ENCODE peak calls at places on chromosome X, in five cellular contexts. One of them, this sample, is unnamed.
A peak's percentile ranks its signal among the peaks of the same experiment; 100 is the strongest.

GRCh38 chrX:100417671-100418070 is 7.6 kb upstream of the PCDH19 start:
- DNase-seq in epithelial cell of esophagus: no peak
- DNase-seq in H9: no peak
- DNase-seq in naive thymus-derived CD8-positive, alpha-beta T cell: no peak
- DNase-seq in A549: no peak
- DNase-seq in this sample: no peak

GRCh38 chrX:103919336-103919682 is 43.1 kb upstream of the TMSB15B start:
- DNase-seq in H9: no peak
- DNase-seq in A549: peak; percentile 72
- DNase-seq in epithelial cell of esophagus: peak; percentile 23
- DNase-seq in naive thymus-derived CD8-positive, alpha-beta T cell: no peak
- DNase-seq in this sample: no peak

GRCh38 chrX:101265869-101266428 is 25.2 kb downstream of the TAF7L start:
- DNase-seq in epithelial cell of esophagus: peak; percentile 29
- DNase-seq in naive thymus-derived CD8-positive, alpha-beta T cell: no peak
- DNase-seq in A549: no peak
- DNase-seq in H9: no peak
- DNase-seq in this sample: no peak

GRCh38 chrX:63275127-63275526 is 76.0 kb downstream of the SPIN4 start:
- DNase-seq in H9: peak; percentile 35
- DNase-seq in A549: peak; percentile 5
- DNase-seq in epithelial cell of esophagus: peak; percentile 41
- DNase-seq in naive thymus-derived CD8-positive, alpha-beta T cell: no peak
- DNase-seq in this sample: no peak

GRCh38 chrX:47191331-47191730 is 2.3 kb upstream of the UBA1 start:
- DNase-seq in H9: no peak
- DNase-seq in A549: no peak
- DNase-seq in naive thymus-derived CD8-positive, alpha-beta T cell: peak; percentile 12
- DNase-seq in epithelial cell of esophagus: peak; percentile 78
- DNase-seq in this sample: peak; percentile 53

GRCh38 chrX:130083107-130083490 is 27.2 kb downstream of the ELF4 start:
- DNase-seq in H9: no peak
- DNase-seq in naive thymus-derived CD8-positive, alpha-beta T cell: no peak
- DNase-seq in A549: no peak
- DNase-seq in epithelial cell of esophagus: no peak
- DNase-seq in this sample: no peak

GRCh38 chrX:21725498-21725897 is 32.4 kb downstream of the SMPX start:
- DNase-seq in epithelial cell of esophagus: peak; percentile 63
- DNase-seq in H9: no peak
- DNase-seq in A549: peak; percentile 27
- DNase-seq in naive thymus-derived CD8-positive, alpha-beta T cell: no peak
- DNase-seq in this sample: no peak

GRCh38 chrX:91434351-91435168 is at the start of gene PABPC5:
- DNase-seq in H9: peak; percentile 95
- DNase-seq in epithelial cell of esophagus: peak; percentile 17
- DNase-seq in A549: no peak
- DNase-seq in naive thymus-derived CD8-positive, alpha-beta T cell: no peak
- DNase-seq in this sample: peak; percentile 92

GRCh38 chrX:23885803-23886202 is 21.9 kb downstream of the APOO start:
- DNase-seq in H9: no peak
- DNase-seq in naive thymus-derived CD8-positive, alpha-beta T cell: no peak
- DNase-seq in A549: no peak
- DNase-seq in epithelial cell of esophagus: no peak
- DNase-seq in this sample: no peak

GRCh38 chrX:23008431-23009099 is 8.8 kb downstream of the DDX53 start:
- DNase-seq in H9: no peak
- DNase-seq in epithelial cell of esophagus: peak; percentile 41
- DNase-seq in A549: peak; percentile 2
- DNase-seq in naive thymus-derived CD8-positive, alpha-beta T cell: no peak
- DNase-seq in this sample: no peak

GRCh38 chrX:10085223-10085622 is 71.6 kb upstream of the CLCN4 start:
- DNase-seq in epithelial cell of esophagus: no peak
- DNase-seq in A549: no peak
- DNase-seq in H9: no peak
- DNase-seq in naive thymus-derived CD8-positive, alpha-beta T cell: no peak
- DNase-seq in this sample: no peak

GRCh38 chrX:54754854-54755253 is 43.2 kb downstream of the ITIH6 start:
- DNase-seq in H9: no peak
- DNase-seq in epithelial cell of esophagus: no peak
- DNase-seq in A549: no peak
- DNase-seq in naive thymus-derived CD8-positive, alpha-beta T cell: no peak
- DNase-seq in this sample: no peak